ENCODE peak calls at places on chromosomes 3 and 15, in nine cellular contexts. E is stomach; Y is neural progenitor cell; J is fibroblast of the conjunctiva; X is CD8-positive, alpha-beta T cell; W is foreskin fibroblast; P is gastrocnemius medialis; U is astrocyte; C is A172. A is an unnamed sample.

GRCh38 chr3:64222501-64222900 is 2.8 kb downstream of the PRICKLE2 start:
- DNase-seq in J (no peak), W (no peak), Y (no peak), X (no peak), E (no peak), P (no peak), U (no peak), C (no peak), A (no peak)

GRCh38 chr3:77348244-77348855 is 308.5 kb downstream of the ROBO2 start:
- DNase-seq in J (no peak), W (peak; percentile 64), E (no peak), U (no peak), Y (peak; percentile 65), X (no peak), P (no peak), C (peak; percentile 35), A (no peak)

GRCh38 chr3:197312431-197312830 is 14.0 kb upstream of the DLG1 start:
- DNase-seq in W (no peak), C (no peak), P (no peak), Y (no peak), J (no peak), X (no peak), U (no peak), E (no peak), A (no peak)

GRCh38 chr15:71153823-71154524 is 38.7 kb downstream of the THSD4 start:
- DNase-seq in W (peak; percentile 39), J (no peak), E (no peak), C (no peak), Y (peak; percentile 46), U (no peak), P (no peak), X (no peak), A (no peak)

GRCh38 chr3:181265750-181266333 is 276.3 kb upstream of the DNAJC19 start:
- DNase-seq in J (no peak), E (no peak), C (peak; percentile 34), U (no peak), P (no peak), Y (no peak), W (no peak), X (no peak), A (peak; percentile 26)

GRCh38 chr3:52221563-52222318 is 3.7 kb downstream of the TLR9 start:
- DNase-seq in P (peak; percentile 27), C (no peak), Y (no peak), X (peak; percentile 85), U (no peak), W (no peak), E (no peak), J (no peak), A (no peak)

GRCh38 chr3:45095916-45096526 is 50.2 kb downstream of the CDCP1 start:
- DNase-seq in C (peak; percentile 22), Y (no peak), J (no peak), W (no peak), X (no peak), U (no peak), P (no peak), E (no peak), A (no peak)

GRCh38 chr15:95598456-95598855 is 732.0 kb upstream of the NR2F2 start:
- DNase-seq in P (no peak), C (no peak), U (no peak), X (no peak), J (no peak), W (no peak), E (no peak), Y (no peak), A (no peak)

GRCh38 chr3:63387568-63387967 is 109.5 kb downstream of the SYNPR start:
- DNase-seq in Y (no peak), P (no peak), E (no peak), X (no peak), U (peak; percentile 83), C (no peak), J (no peak), W (peak; percentile 12), A (peak; percentile 24)

A was measured in HS-5.